ENCODE peak calls at places on chromosomes 5 and 9, in four cellular contexts. M, T, Z and K are unnamed samples.

GRCh38 chr5:19638461-19638860 is 349.5 kb downstream of the CDH18 start:
- DNase-seq in T (no peak), M (no peak), Z (no peak), K (no peak)

GRCh38 chr5:148556835-148557234 is 97.5 kb downstream of the HTR4 start:
- DNase-seq in T (no peak), Z (no peak), M (no peak), K (no peak)

GRCh38 chr9:98045234-98046160 is 11.0 kb upstream of the NANS start:
- DNase-seq in T (no peak), Z (no peak), M (peak; percentile 67), K (peak; percentile 93)

GRCh38 chr5:96657068-96657467 is 5.1 kb upstream of the CAST start:
- DNase-seq in T (peak; percentile 20), Z (no peak), M (peak; percentile 58), K (no peak)

GRCh38 chr9:34380034-34380510 is 3.4 kb upstream of the MYORG start:
- DNase-seq in M (peak; percentile 13), T (no peak), Z (no peak), K (no peak)

GRCh38 chr9:615756-616155 is 225.7 kb upstream of the DMRT1 start:
- DNase-seq in T (no peak), Z (no peak), M (no peak), K (no peak)

GRCh38 chr5:84961903-84962302 is 577.2 kb upstream of the EDIL3 start:
- DNase-seq in Z (no peak), T (no peak), M (no peak), K (no peak)

GRCh38 chr9:114478459-114478858 is 26.8 kb downstream of the WHRN start:
- DNase-seq in M (no peak), Z (no peak), T (no peak), K (no peak)

GRCh38 chr9:99357575-99357974 is 135.5 kb downstream of the SEC61B start:
- DNase-seq in T (no peak), Z (no peak), M (no peak), K (no peak)

GRCh38 chr5:19314840-19315239 is 673.2 kb downstream of the CDH18 start:
- DNase-seq in M (no peak), T (no peak), Z (peak; percentile 37), K (no peak)

GRCh38 chr9:89799766-89800165 is 195.0 kb downstream of the GADD45G start:
- DNase-seq in T (no peak), Z (no peak), M (no peak), K (no peak)

GRCh38 chr5:89582768-89583339 is 699.9 kb upstream of the MEF2C start:
- DNase-seq in M (no peak), Z (no peak), T (no peak), K (no peak)